ENCODE peak calls at places on chromosome 21, in seven cellular contexts. One of them, this sample, is unnamed.

GRCh38 chr21:32457360-32457840 is 44.9 kb downstream of the EVA1C start:
- DNase-seq in putamen: no peak
- DNase-seq in occipital lobe: no peak
- DNase-seq in substantia nigra: no peak
- DNase-seq in NCI-H1105: no peak
- DNase-seq in lung: peak; percentile 56
- DNase-seq in skeletal muscle cell: no peak
- DNase-seq in this sample: no peak

GRCh38 chr21:31218830-31219608 is 125.0 kb downstream of the TIAM1 start:
- DNase-seq in skeletal muscle cell: peak; percentile 72
- DNase-seq in substantia nigra: no peak
- DNase-seq in putamen: peak; percentile 17
- DNase-seq in lung: peak; percentile 36
- DNase-seq in NCI-H1105: no peak
- DNase-seq in occipital lobe: no peak
- DNase-seq in this sample: peak; percentile 63

GRCh38 chr21:14259669-14260458 is 43.9 kb downstream of the RBM11 start:
- DNase-seq in putamen: peak; percentile 39
- DNase-seq in occipital lobe: no peak
- DNase-seq in skeletal muscle cell: peak; percentile 5
- DNase-seq in lung: no peak
- DNase-seq in substantia nigra: no peak
- DNase-seq in NCI-H1105: peak; percentile 50
- DNase-seq in this sample: no peak

GRCh38 chr21:16002872-16003466 is 273.2 kb downstream of the USP25 start:
- DNase-seq in lung: no peak
- DNase-seq in NCI-H1105: no peak
- DNase-seq in substantia nigra: no peak
- DNase-seq in occipital lobe: no peak
- DNase-seq in putamen: peak; percentile 23
- DNase-seq in skeletal muscle cell: peak; percentile 14
- DNase-seq in this sample: no peak

GRCh38 chr21:44887807-44888580 is 14.5 kb upstream of the PTTG1IP start:
- DNase-seq in skeletal muscle cell: no peak
- DNase-seq in NCI-H1105: no peak
- DNase-seq in substantia nigra: no peak
- DNase-seq in putamen: no peak
- DNase-seq in lung: no peak
- DNase-seq in occipital lobe: no peak
- DNase-seq in this sample: no peak

GRCh38 chr21:28832013-28832714 is 160.5 kb downstream of the LTN1 start:
- DNase-seq in putamen: no peak
- DNase-seq in NCI-H1105: no peak
- DNase-seq in substantia nigra: no peak
- DNase-seq in lung: no peak
- DNase-seq in skeletal muscle cell: no peak
- DNase-seq in occipital lobe: no peak
- DNase-seq in this sample: no peak

GRCh38 chr21:31529406-31529805 is 130.1 kb upstream of the SOD1 start:
- DNase-seq in substantia nigra: no peak
- DNase-seq in occipital lobe: no peak
- DNase-seq in NCI-H1105: no peak
- DNase-seq in putamen: no peak
- DNase-seq in lung: no peak
- DNase-seq in skeletal muscle cell: no peak
- DNase-seq in this sample: no peak

GRCh38 chr21:23452384-23453083 is 2154.7 kb downstream of the MRPL39 start:
- DNase-seq in occipital lobe: no peak
- DNase-seq in NCI-H1105: no peak
- DNase-seq in substantia nigra: no peak
- DNase-seq in skeletal muscle cell: no peak
- DNase-seq in lung: no peak
- DNase-seq in putamen: no peak
- DNase-seq in this sample: no peak

GRCh38 chr21:42238185-42238934 is 19.4 kb downstream of the ABCG1 start:
- DNase-seq in substantia nigra: no peak
- DNase-seq in lung: no peak
- DNase-seq in skeletal muscle cell: no peak
- DNase-seq in putamen: no peak
- DNase-seq in occipital lobe: no peak
- DNase-seq in NCI-H1105: no peak
- DNase-seq in this sample: no peak

GRCh38 chr21:25375675-25376074 is 231.6 kb downstream of the MRPL39 start:
- DNase-seq in substantia nigra: no peak
- DNase-seq in putamen: no peak
- DNase-seq in occipital lobe: no peak
- DNase-seq in NCI-H1105: no peak
- DNase-seq in skeletal muscle cell: no peak
- DNase-seq in lung: no peak
- DNase-seq in this sample: no peak

GRCh38 chr21:46284077-46284644 is 1.2 kb downstream of the MCM3AP start:
- DNase-seq in skeletal muscle cell: no peak
- DNase-seq in substantia nigra: no peak
- DNase-seq in NCI-H1105: no peak
- DNase-seq in occipital lobe: no peak
- DNase-seq in putamen: no peak
- DNase-seq in lung: no peak
- DNase-seq in this sample: no peak

GRCh38 chr21:45182958-45183357 is 104.7 kb downstream of the POFUT2 start:
- DNase-seq in substantia nigra: no peak
- DNase-seq in NCI-H1105: no peak
- DNase-seq in putamen: no peak
- DNase-seq in lung: no peak
- DNase-seq in occipital lobe: no peak
- DNase-seq in skeletal muscle cell: no peak
- DNase-seq in this sample: no peak

GRCh38 chr21:39630827-39631226 is 18.1 kb downstream of the B3GALT5 start:
- DNase-seq in lung: no peak
- DNase-seq in putamen: no peak
- DNase-seq in substantia nigra: no peak
- DNase-seq in NCI-H1105: no peak
- DNase-seq in occipital lobe: no peak
- DNase-seq in skeletal muscle cell: no peak
- DNase-seq in this sample: no peak

GRCh38 chr21:39016740-39017315 is 166.4 kb downstream of the PSMG1 start:
- DNase-seq in NCI-H1105: no peak
- DNase-seq in lung: no peak
- DNase-seq in substantia nigra: no peak
- DNase-seq in putamen: no peak
- DNase-seq in occipital lobe: no peak
- DNase-seq in skeletal muscle cell: no peak
- DNase-seq in this sample: no peak

GRCh38 chr21:39430954-39431353 is 14.6 kb downstream of the LCA5L start:
- DNase-seq in substantia nigra: no peak
- DNase-seq in putamen: no peak
- DNase-seq in lung: no peak
- DNase-seq in NCI-H1105: no peak
- DNase-seq in occipital lobe: no peak
- DNase-seq in skeletal muscle cell: no peak
- DNase-seq in this sample: no peak

GRCh38 chr21:41390043-41390639 is 28.3 kb downstream of the MX2 start:
- DNase-seq in occipital lobe: no peak
- DNase-seq in putamen: no peak
- DNase-seq in substantia nigra: no peak
- DNase-seq in lung: no peak
- DNase-seq in skeletal muscle cell: no peak
- DNase-seq in NCI-H1105: no peak
- DNase-seq in this sample: no peak

GRCh38 chr21:37071561-37072238 is 1.2 kb downstream of the PIGP start:
- DNase-seq in substantia nigra: no peak
- DNase-seq in putamen: peak; percentile 44
- DNase-seq in NCI-H1105: no peak
- DNase-seq in lung: peak; percentile 57
- DNase-seq in occipital lobe: peak; percentile 24
- DNase-seq in skeletal muscle cell: peak; percentile 84
- DNase-seq in this sample: peak; percentile 33

GRCh38 chr21:43207868-43208267 is 39.1 kb downstream of the CRYAA start:
- DNase-seq in putamen: no peak
- DNase-seq in substantia nigra: no peak
- DNase-seq in lung: no peak
- DNase-seq in occipital lobe: no peak
- DNase-seq in skeletal muscle cell: no peak
- DNase-seq in NCI-H1105: no peak
- DNase-seq in this sample: no peak

This sample was measured in prostate gland.